ENCODE peak calls at places on chromosomes 6 and 20, in eight cellular contexts. One of them, this sample, is unnamed.

GRCh38 chr6:125346143-125346925 is 44.6 kb upstream of the HDDC2 start:
- DNase-seq in tibial artery: peak; percentile 72
- DNase-seq in HCT116: no peak
- DNase-seq in right lobe of liver: no peak
- DNase-seq in Calu3: no peak
- DNase-seq in bronchial epithelial cell: no peak
- DNase-seq in fibroblast of the aortic adventitia: no peak
- DNase-seq in fibroblast of lung: no peak
- DNase-seq in this sample: no peak

GRCh38 chr6:149012040-149012545 is 265.3 kb downstream of the UST start:
- DNase-seq in tibial artery: no peak
- DNase-seq in HCT116: peak; percentile 65
- DNase-seq in right lobe of liver: no peak
- DNase-seq in bronchial epithelial cell: peak; percentile 90
- DNase-seq in fibroblast of the aortic adventitia: peak; percentile 97
- DNase-seq in fibroblast of lung: peak; percentile 96
- DNase-seq in Calu3: no peak
- DNase-seq in this sample: no peak

GRCh38 chr20:25486377-25486776 is 78.9 kb downstream of the GINS1 start:
- DNase-seq in HCT116: no peak
- DNase-seq in fibroblast of lung: peak; percentile 22
- DNase-seq in right lobe of liver: no peak
- DNase-seq in tibial artery: no peak
- DNase-seq in bronchial epithelial cell: no peak
- DNase-seq in Calu3: no peak
- DNase-seq in fibroblast of the aortic adventitia: peak; percentile 22
- DNase-seq in this sample: no peak

GRCh38 chr6:95636552-95637376 is 59.4 kb downstream of the MANEA start:
- DNase-seq in HCT116: no peak
- DNase-seq in fibroblast of the aortic adventitia: no peak
- DNase-seq in right lobe of liver: no peak
- DNase-seq in fibroblast of lung: no peak
- DNase-seq in bronchial epithelial cell: no peak
- DNase-seq in tibial artery: no peak
- DNase-seq in Calu3: no peak
- DNase-seq in this sample: peak; percentile 35

GRCh38 chr6:1659816-1660215 is 50.1 kb downstream of the FOXC1 start:
- DNase-seq in tibial artery: no peak
- DNase-seq in fibroblast of the aortic adventitia: no peak
- DNase-seq in Calu3: no peak
- DNase-seq in fibroblast of lung: no peak
- DNase-seq in HCT116: no peak
- DNase-seq in bronchial epithelial cell: no peak
- DNase-seq in right lobe of liver: no peak
- DNase-seq in this sample: no peak

GRCh38 chr20:47502271-47502730 is 614 bp downstream of the NCOA3 start:
- DNase-seq in Calu3: peak; percentile 34
- DNase-seq in fibroblast of lung: no peak
- DNase-seq in HCT116: no peak
- DNase-seq in fibroblast of the aortic adventitia: peak; percentile 31
- DNase-seq in tibial artery: peak; percentile 68
- DNase-seq in right lobe of liver: no peak
- DNase-seq in bronchial epithelial cell: no peak
- DNase-seq in this sample: peak; percentile 40

GRCh38 chr20:52454660-52455059 is 263.1 kb upstream of the ZFP64 start:
- DNase-seq in fibroblast of the aortic adventitia: peak; percentile 8
- DNase-seq in Calu3: no peak
- DNase-seq in HCT116: no peak
- DNase-seq in bronchial epithelial cell: no peak
- DNase-seq in tibial artery: no peak
- DNase-seq in right lobe of liver: no peak
- DNase-seq in fibroblast of lung: peak; percentile 92
- DNase-seq in this sample: no peak

GRCh38 chr6:51535327-51535726 is 552.1 kb downstream of the PKHD1 start:
- DNase-seq in bronchial epithelial cell: no peak
- DNase-seq in right lobe of liver: no peak
- DNase-seq in tibial artery: no peak
- DNase-seq in Calu3: no peak
- DNase-seq in HCT116: no peak
- DNase-seq in fibroblast of lung: no peak
- DNase-seq in fibroblast of the aortic adventitia: no peak
- DNase-seq in this sample: no peak

GRCh38 chr6:132814716-132815570 is 574 bp downstream of the RPS12 start:
- DNase-seq in HCT116: no peak
- DNase-seq in fibroblast of the aortic adventitia: peak; percentile 9
- DNase-seq in tibial artery: no peak
- DNase-seq in fibroblast of lung: peak; percentile 20
- DNase-seq in right lobe of liver: no peak
- DNase-seq in bronchial epithelial cell: no peak
- DNase-seq in Calu3: no peak
- DNase-seq in this sample: no peak

GRCh38 chr6:159608961-159609673 is 83.9 kb downstream of the SOD2 start:
- DNase-seq in right lobe of liver: no peak
- DNase-seq in fibroblast of lung: peak; percentile 39
- DNase-seq in tibial artery: no peak
- DNase-seq in fibroblast of the aortic adventitia: peak; percentile 52
- DNase-seq in HCT116: peak; percentile 58
- DNase-seq in bronchial epithelial cell: peak; percentile 56
- DNase-seq in Calu3: peak; percentile 58
- DNase-seq in this sample: peak; percentile 20

GRCh38 chr20:47875302-47876025 is 90.2 kb upstream of the SULF2 start:
- DNase-seq in right lobe of liver: no peak
- DNase-seq in bronchial epithelial cell: no peak
- DNase-seq in tibial artery: no peak
- DNase-seq in HCT116: no peak
- DNase-seq in fibroblast of lung: no peak
- DNase-seq in Calu3: no peak
- DNase-seq in fibroblast of the aortic adventitia: no peak
- DNase-seq in this sample: peak; percentile 23

GRCh38 chr6:89956182-89956581 is 61.9 kb downstream of the GJA10 start:
- DNase-seq in tibial artery: no peak
- DNase-seq in bronchial epithelial cell: no peak
- DNase-seq in right lobe of liver: no peak
- DNase-seq in HCT116: no peak
- DNase-seq in fibroblast of the aortic adventitia: no peak
- DNase-seq in fibroblast of lung: no peak
- DNase-seq in Calu3: no peak
- DNase-seq in this sample: no peak

GRCh38 chr20:2402271-2402980 is 21.7 kb downstream of the TGM6 start:
- DNase-seq in Calu3: peak; percentile 16
- DNase-seq in bronchial epithelial cell: peak; percentile 87
- DNase-seq in HCT116: peak; percentile 34
- DNase-seq in fibroblast of lung: peak; percentile 10
- DNase-seq in fibroblast of the aortic adventitia: peak; percentile 66
- DNase-seq in right lobe of liver: no peak
- DNase-seq in tibial artery: no peak
- DNase-seq in this sample: no peak

GRCh38 chr20:4870906-4871305 is 130.4 kb downstream of the SLC23A2 start:
- DNase-seq in bronchial epithelial cell: no peak
- DNase-seq in fibroblast of lung: no peak
- DNase-seq in HCT116: no peak
- DNase-seq in Calu3: no peak
- DNase-seq in fibroblast of the aortic adventitia: no peak
- DNase-seq in right lobe of liver: no peak
- DNase-seq in tibial artery: no peak
- DNase-seq in this sample: no peak

GRCh38 chr6:42710316-42710715 is 12.1 kb downstream of the PRPH2 start:
- DNase-seq in bronchial epithelial cell: no peak
- DNase-seq in fibroblast of the aortic adventitia: no peak
- DNase-seq in right lobe of liver: no peak
- DNase-seq in Calu3: no peak
- DNase-seq in HCT116: no peak
- DNase-seq in fibroblast of lung: no peak
- DNase-seq in tibial artery: no peak
- DNase-seq in this sample: peak; percentile 15

GRCh38 chr20:47776639-47777038 is 8.6 kb downstream of the SULF2 start:
- DNase-seq in fibroblast of the aortic adventitia: no peak
- DNase-seq in fibroblast of lung: no peak
- DNase-seq in right lobe of liver: no peak
- DNase-seq in bronchial epithelial cell: no peak
- DNase-seq in Calu3: no peak
- DNase-seq in HCT116: no peak
- DNase-seq in tibial artery: no peak
- DNase-seq in this sample: no peak

GRCh38 chr6:45951771-45952529 is 63.7 kb downstream of the CLIC5 start:
- DNase-seq in fibroblast of the aortic adventitia: no peak
- DNase-seq in bronchial epithelial cell: no peak
- DNase-seq in fibroblast of lung: no peak
- DNase-seq in tibial artery: no peak
- DNase-seq in HCT116: no peak
- DNase-seq in right lobe of liver: no peak
- DNase-seq in Calu3: no peak
- DNase-seq in this sample: no peak

GRCh38 chr6:139047677-139048076 is 19.1 kb downstream of the ABRACL start:
- DNase-seq in bronchial epithelial cell: no peak
- DNase-seq in fibroblast of lung: no peak
- DNase-seq in fibroblast of the aortic adventitia: no peak
- DNase-seq in tibial artery: no peak
- DNase-seq in Calu3: no peak
- DNase-seq in HCT116: no peak
- DNase-seq in right lobe of liver: no peak
- DNase-seq in this sample: no peak

GRCh38 chr6:28816909-28817807 is 106.6 kb downstream of the TRIM27 start:
- DNase-seq in Calu3: peak; percentile 70
- DNase-seq in right lobe of liver: no peak
- DNase-seq in tibial artery: no peak
- DNase-seq in fibroblast of the aortic adventitia: peak; percentile 74
- DNase-seq in bronchial epithelial cell: peak; percentile 69
- DNase-seq in HCT116: no peak
- DNase-seq in fibroblast of lung: peak; percentile 62
- DNase-seq in this sample: peak; percentile 45

GRCh38 chr6:150900049-150900448 is 34.5 kb downstream of the MTHFD1L start:
- DNase-seq in fibroblast of lung: no peak
- DNase-seq in Calu3: no peak
- DNase-seq in tibial artery: no peak
- DNase-seq in right lobe of liver: no peak
- DNase-seq in HCT116: no peak
- DNase-seq in fibroblast of the aortic adventitia: no peak
- DNase-seq in bronchial epithelial cell: no peak
- DNase-seq in this sample: no peak

GRCh38 chr6:166330612-166331011 is 11.7 kb downstream of the SFT2D1 start:
- DNase-seq in fibroblast of the aortic adventitia: peak; percentile 28
- DNase-seq in fibroblast of lung: peak; percentile 42
- DNase-seq in Calu3: peak; percentile 60
- DNase-seq in bronchial epithelial cell: no peak
- DNase-seq in HCT116: no peak
- DNase-seq in right lobe of liver: peak; percentile 83
- DNase-seq in tibial artery: no peak
- DNase-seq in this sample: peak; percentile 67

GRCh38 chr20:9514072-9514460 is 324 bp upstream of the LAMP5 start:
- DNase-seq in HCT116: no peak
- DNase-seq in Calu3: no peak
- DNase-seq in right lobe of liver: no peak
- DNase-seq in tibial artery: no peak
- DNase-seq in bronchial epithelial cell: no peak
- DNase-seq in fibroblast of lung: no peak
- DNase-seq in fibroblast of the aortic adventitia: no peak
- DNase-seq in this sample: no peak

GRCh38 chr20:5751856-5752255 is 1.7 kb downstream of the SHLD1 start:
- DNase-seq in fibroblast of the aortic adventitia: peak; percentile 60
- DNase-seq in bronchial epithelial cell: no peak
- DNase-seq in HCT116: no peak
- DNase-seq in right lobe of liver: no peak
- DNase-seq in tibial artery: no peak
- DNase-seq in fibroblast of lung: no peak
- DNase-seq in Calu3: no peak
- DNase-seq in this sample: no peak

GRCh38 chr6:111846511-111847409 is 26.5 kb downstream of the FYN start:
- DNase-seq in fibroblast of the aortic adventitia: peak; percentile 55
- DNase-seq in fibroblast of lung: no peak
- DNase-seq in HCT116: no peak
- DNase-seq in tibial artery: no peak
- DNase-seq in Calu3: no peak
- DNase-seq in right lobe of liver: no peak
- DNase-seq in bronchial epithelial cell: no peak
- DNase-seq in this sample: no peak

GRCh38 chr6:111845441-111845871 is 27.8 kb downstream of the FYN start:
- DNase-seq in fibroblast of the aortic adventitia: no peak
- DNase-seq in bronchial epithelial cell: no peak
- DNase-seq in tibial artery: no peak
- DNase-seq in right lobe of liver: no peak
- DNase-seq in fibroblast of lung: no peak
- DNase-seq in HCT116: no peak
- DNase-seq in Calu3: no peak
- DNase-seq in this sample: no peak

GRCh38 chr6:111844921-111845320 is 28.3 kb downstream of the FYN start:
- DNase-seq in Calu3: peak; percentile 34
- DNase-seq in right lobe of liver: no peak
- DNase-seq in bronchial epithelial cell: no peak
- DNase-seq in fibroblast of lung: no peak
- DNase-seq in tibial artery: no peak
- DNase-seq in fibroblast of the aortic adventitia: no peak
- DNase-seq in HCT116: no peak
- DNase-seq in this sample: no peak

GRCh38 chr6:111844376-111844775 is 28.9 kb downstream of the FYN start:
- DNase-seq in tibial artery: no peak
- DNase-seq in bronchial epithelial cell: no peak
- DNase-seq in HCT116: no peak
- DNase-seq in Calu3: no peak
- DNase-seq in fibroblast of the aortic adventitia: no peak
- DNase-seq in fibroblast of lung: no peak
- DNase-seq in right lobe of liver: no peak
- DNase-seq in this sample: no peak

GRCh38 chr6:111846061-111846460 is 27.2 kb downstream of the FYN start:
- DNase-seq in HCT116: no peak
- DNase-seq in tibial artery: no peak
- DNase-seq in fibroblast of the aortic adventitia: no peak
- DNase-seq in fibroblast of lung: no peak
- DNase-seq in Calu3: no peak
- DNase-seq in right lobe of liver: no peak
- DNase-seq in bronchial epithelial cell: no peak
- DNase-seq in this sample: no peak
- TF ChIP-seq CTCF in HCT116: no peak
- TF ChIP-seq CTCF in tibial artery: no peak
- TF ChIP-seq CTCF in fibroblast of the aortic adventitia: no peak
- TF ChIP-seq CTCF in fibroblast of lung: no peak
- TF ChIP-seq CTCF in Calu3: no peak
- TF ChIP-seq CTCF in right lobe of liver: no peak
- TF ChIP-seq CTCF in bronchial epithelial cell: no peak
- TF ChIP-seq CTCF in this sample: no peak

GRCh38 chr20:235891-236290 is 8.8 kb downstream of the DEFB129 start:
- DNase-seq in bronchial epithelial cell: peak; percentile 63
- DNase-seq in HCT116: no peak
- DNase-seq in Calu3: peak; percentile 9
- DNase-seq in fibroblast of the aortic adventitia: peak; percentile 21
- DNase-seq in tibial artery: no peak
- DNase-seq in right lobe of liver: peak; percentile 27
- DNase-seq in fibroblast of lung: peak; percentile 23
- DNase-seq in this sample: no peak
- TF ChIP-seq CTCF in bronchial epithelial cell: peak; percentile 51
- TF ChIP-seq CTCF in HCT116: no peak
- TF ChIP-seq CTCF in Calu3: no peak
- TF ChIP-seq CTCF in fibroblast of the aortic adventitia: peak; percentile 5
- TF ChIP-seq CTCF in tibial artery: no peak
- TF ChIP-seq CTCF in right lobe of liver: peak; percentile 37
- TF ChIP-seq CTCF in fibroblast of lung: peak; percentile 13
- TF ChIP-seq CTCF in this sample: no peak

GRCh38 chr6:137914530-137915193 is 47.6 kb downstream of the TNFAIP3 start:
- DNase-seq in right lobe of liver: no peak
- DNase-seq in HCT116: no peak
- DNase-seq in Calu3: no peak
- DNase-seq in fibroblast of lung: no peak
- DNase-seq in fibroblast of the aortic adventitia: no peak
- DNase-seq in bronchial epithelial cell: no peak
- DNase-seq in tibial artery: no peak
- DNase-seq in this sample: no peak
- TF ChIP-seq CTCF in right lobe of liver: no peak
- TF ChIP-seq CTCF in HCT116: no peak
- TF ChIP-seq CTCF in Calu3: no peak
- TF ChIP-seq CTCF in fibroblast of lung: no peak
- TF ChIP-seq CTCF in fibroblast of the aortic adventitia: no peak
- TF ChIP-seq CTCF in bronchial epithelial cell: no peak
- TF ChIP-seq CTCF in tibial artery: no peak
- TF ChIP-seq CTCF in this sample: no peak

GRCh38 chr6:30206152-30206551 is 7.1 kb downstream of the TRIM26 start:
- DNase-seq in Calu3: no peak
- DNase-seq in right lobe of liver: no peak
- DNase-seq in fibroblast of lung: no peak
- DNase-seq in HCT116: no peak
- DNase-seq in tibial artery: no peak
- DNase-seq in bronchial epithelial cell: no peak
- DNase-seq in fibroblast of the aortic adventitia: peak; percentile 16
- DNase-seq in this sample: no peak
- TF ChIP-seq CTCF in Calu3: no peak
- TF ChIP-seq CTCF in right lobe of liver: no peak
- TF ChIP-seq CTCF in fibroblast of lung: no peak
- TF ChIP-seq CTCF in HCT116: no peak
- TF ChIP-seq CTCF in tibial artery: no peak
- TF ChIP-seq CTCF in bronchial epithelial cell: no peak
- TF ChIP-seq CTCF in fibroblast of the aortic adventitia: no peak
- TF ChIP-seq CTCF in this sample: no peak

This sample was measured in nephron progenitor cell.